ENCODE peak calls at places on chromosomes 1 and 21, in nine cellular contexts. I is nephron progenitor cell; Q is CD4-positive, alpha-beta T cell; T is stimulated activated CD8-positive, alpha-beta memory T cell treated with anti-CD3 and anti-CD28 coated beads, Interleukin-4, amount 100 ng/mL, for 1 hour; E is T47D; M is activated naive CD4-positive, alpha-beta T cell treated with Interleukin-2 at 50 U/mL for 16 hours; X is NCI-H2171 treated with DMSO at 0.1 percent for 48 hours; S is NCI-H510A; L is T-cell. H is an unnamed sample.

GRCh38 chr1:36151845-36152203 is 2.5 kb upstream of the TRAPPC3 start:
- DNase-seq in I (no peak), T (peak), M (peak), S (no peak), L (peak), Q (peak), X (no peak), E (no peak), H (no peak)

GRCh38 chr1:227192163-227192562 is 126.1 kb downstream of the CDC42BPA start:
- DNase-seq in X (no peak), Q (no peak), T (no peak), I (no peak), L (no peak), E (no peak), M (peak), S (no peak), H (peak)

GRCh38 chr1:229759037-229759435 is 133.0 kb downstream of the URB2 start:
- DNase-seq in S (no peak), X (no peak), L (no peak), Q (no peak), T (no peak), M (no peak), E (no peak), I (no peak), H (no peak)

GRCh38 chr1:206735553-206736031 is 35.0 kb upstream of the IL19 start:
- DNase-seq in S (no peak), E (no peak), T (no peak), Q (no peak), X (no peak), I (no peak), M (no peak), L (no peak), H (no peak)

GRCh38 chr21:25569084-25569483 is 38.2 kb downstream of the MRPL39 start:
- DNase-seq in E (no peak), M (no peak), S (no peak), Q (no peak), I (no peak), T (no peak), L (no peak), X (no peak), H (no peak)

GRCh38 chr1:30842698-30843354 is 65.7 kb downstream of the SDC3 start:
- DNase-seq in S (no peak), T (no peak), Q (no peak), M (no peak), E (no peak), I (peak), X (no peak), L (no peak), H (peak)

GRCh38 chr1:99146129-99146848 is 118.0 kb upstream of the PLPPR4 start:
- DNase-seq in T (no peak), M (no peak), L (no peak), E (peak), X (no peak), I (no peak), Q (no peak), S (peak), H (no peak)

GRCh38 chr21:28871388-28872015 is 121.2 kb downstream of the LTN1 start:
- DNase-seq in X (no peak), Q (no peak), L (no peak), S (no peak), M (no peak), I (no peak), E (no peak), T (no peak), H (no peak)

GRCh38 chr1:16087733-16088132 is 14.3 kb upstream of the FAM131C start:
- DNase-seq in M (no peak), E (no peak), Q (no peak), L (no peak), T (no peak), X (no peak), S (no peak), I (no peak), H (no peak)

GRCh38 chr1:10760566-10761502 is 35.6 kb downstream of the CASZ1 start:
- DNase-seq in Q (no peak), T (no peak), L (no peak), I (no peak), S (no peak), X (no peak), E (no peak), M (no peak), H (no peak)

GRCh38 chr1:210413951-210414350 is 85.2 kb downstream of the HHAT start:
- DNase-seq in S (no peak), X (no peak), M (no peak), L (no peak), Q (no peak), E (no peak), T (no peak), I (no peak), H (no peak)

GRCh38 chr1:59288046-59288445 is 8.8 kb upstream of the FGGY start:
- DNase-seq in L (no peak), M (no peak), X (no peak), E (no peak), S (no peak), I (no peak), Q (no peak), T (no peak), H (no peak)

GRCh38 chr1:10514490-10515235 is 39.9 kb downstream of the PEX14 start:
- DNase-seq in S (peak), Q (no peak), E (peak), T (no peak), X (peak), I (no peak), M (no peak), L (no peak), H (no peak)

GRCh38 chr1:19799877-19800804 is at the start of gene TMCO4:
- DNase-seq in S (peak), T (peak), M (peak), I (peak), E (peak), Q (peak), L (peak), X (peak), H (peak)

GRCh38 chr1:228486596-228487335 is 416 bp upstream of the RNF187 start:
- DNase-seq in X (peak), T (peak), I (no peak), L (peak), E (peak), M (peak), S (peak), Q (peak), H (peak)

GRCh38 chr1:209774592-209774991 is 9.8 kb downstream of the C1orf74 start:
- DNase-seq in M (no peak), Q (no peak), E (no peak), T (no peak), S (no peak), X (no peak), L (no peak), I (no peak), H (no peak)

GRCh38 chr1:56331892-56332567 is 247.3 kb downstream of the PLPP3 start:
- DNase-seq in S (no peak), I (peak), L (no peak), X (no peak), E (no peak), Q (no peak), T (no peak), M (no peak), H (no peak)

GRCh38 chr1:3312894-3313578 is 141.4 kb upstream of the ARHGEF16 start:
- DNase-seq in E (peak), X (no peak), Q (no peak), L (no peak), I (peak), T (no peak), M (peak), S (no peak), H (peak)

GRCh38 chr1:33502726-33503125 is 30.3 kb downstream of the ZSCAN20 start:
- DNase-seq in Q (no peak), X (no peak), T (no peak), M (no peak), S (no peak), I (no peak), L (no peak), E (no peak), H (no peak)

GRCh38 chr21:39885119-39885848 is 18.0 kb downstream of the PCP4 start:
- DNase-seq in L (no peak), X (peak), Q (no peak), E (no peak), T (no peak), I (peak), M (no peak), S (no peak), H (no peak)

GRCh38 chr21:41801256-41801655 is 34.4 kb upstream of the RIPK4 start:
- DNase-seq in E (no peak), S (no peak), X (no peak), I (no peak), L (no peak), T (no peak), Q (no peak), M (no peak), H (no peak)

GRCh38 chr1:247090455-247090854 is 11.8 kb upstream of the ZNF670 start:
- DNase-seq in I (no peak), T (no peak), L (no peak), X (no peak), M (no peak), E (no peak), Q (no peak), S (no peak), H (no peak)

GRCh38 chr21:43790053-43790524 is 712 bp downstream of the RRP1 start:
- DNase-seq in X (no peak), L (no peak), T (no peak), S (no peak), I (no peak), Q (no peak), M (no peak), E (no peak), H (no peak)

GRCh38 chr1:91730781-91731732 is 154.9 kb downstream of the TGFBR3 start:
- DNase-seq in I (no peak), X (no peak), M (peak), L (peak), T (no peak), Q (no peak), E (no peak), S (no peak), H (peak)